ENCODE peak calls at places on chromosomes 4 and X, in four cellular contexts. W is amniotic epithelial cell, R is AG09309, P is posterior cingulate gyrus. G is an unnamed sample.

GRCh38 chr4:57086324-57086723 is 23.9 kb downstream of the IGFBP7 start:
- DNase-seq in W (no peak), R (no peak), P (no peak), G (no peak)

GRCh38 chrX:148271263-148271662 is 229.2 kb upstream of the AFF2 start:
- DNase-seq in W (no peak), R (no peak), P (no peak), G (no peak)

GRCh38 chr4:87058272-87059073 is 123.7 kb downstream of the AFF1 start:
- DNase-seq in W (no peak), R (no peak), P (peak), G (no peak)

GRCh38 chr4:112411781-112412281 is 104.1 kb downstream of the NEUROG2 start:
- DNase-seq in W (no peak), R (no peak), P (no peak), G (no peak)

GRCh38 chr4:173272987-173273386 is 61.2 kb downstream of the HMGB2 start:
- DNase-seq in W (peak), R (no peak), P (no peak), G (no peak)

GRCh38 chr4:39353478-39354177 is 12.5 kb downstream of the RFC1 start:
- DNase-seq in W (peak), R (peak), P (no peak), G (peak)

GRCh38 chr4:139562839-139563238 is 6.8 kb upstream of the SETD7 start:
- DNase-seq in W (no peak), R (no peak), P (no peak), G (no peak)

GRCh38 chr4:26525136-26525535 is 34.9 kb upstream of the CCKAR start:
- DNase-seq in W (peak), R (no peak), P (no peak), G (no peak)

GRCh38 chr4:13539047-13539720 is 5.1 kb downstream of the NKX3-2 start:
- DNase-seq in W (no peak), R (no peak), P (no peak), G (no peak)

GRCh38 chr4:119526786-119527550 is 101.6 kb downstream of the PDE5A start:
- DNase-seq in W (peak), R (no peak), P (no peak), G (no peak)

GRCh38 chrX:22203186-22203585 is 69.5 kb upstream of the CBLL2 start:
- DNase-seq in W (no peak), R (no peak), P (no peak), G (no peak)

GRCh38 chr4:90174622-90175023 is 47.4 kb downstream of the CCSER1 start:
- DNase-seq in W (no peak), R (no peak), P (no peak), G (no peak)

GRCh38 chrX:139204903-139205667 is 325.5 kb upstream of the F9 start:
- DNase-seq in W (no peak), R (no peak), P (peak), G (no peak)

GRCh38 chr4:137422666-137423065 is 109.6 kb downstream of the PCDH18 start:
- DNase-seq in W (no peak), R (no peak), P (no peak), G (no peak)

GRCh38 chr4:159069922-159070321 is 33.0 kb upstream of the RAPGEF2 start:
- DNase-seq in W (no peak), R (peak), P (no peak), G (no peak)

GRCh38 chr4:166827167-166827566 is 407.1 kb downstream of the SPOCK3 start:
- DNase-seq in W (no peak), R (no peak), P (no peak), G (no peak)

GRCh38 chrX:131791608-131792355 is 231.3 kb upstream of the STK26 start:
- DNase-seq in W (no peak), R (no peak), P (no peak), G (no peak)

GRCh38 chr4:8911311-8912088 is 39.9 kb upstream of the HMX1 start:
- DNase-seq in W (no peak), R (peak), P (no peak), G (no peak)

GRCh38 chr4:156677656-156678055 is 293.9 kb downstream of the PDGFC start:
- DNase-seq in W (no peak), R (no peak), P (no peak), G (no peak)

GRCh38 chr4:42768125-42768748 is 111.3 kb upstream of the ATP8A1 start:
- DNase-seq in W (no peak), R (no peak), P (no peak), G (no peak)

GRCh38 chr4:137664055-137664405 is 131.7 kb upstream of the PCDH18 start:
- DNase-seq in W (peak), R (peak), P (no peak), G (no peak)

GRCh38 chrX:51332188-51332942 is at the start of gene NUDT10:
- DNase-seq in W (peak), R (no peak), P (peak), G (no peak)

GRCh38 chr4:184310171-184310567 is 92.5 kb upstream of the ENPP6 start:
- DNase-seq in W (no peak), R (no peak), P (no peak), G (peak)

GRCh38 chr4:42628740-42629139 is 28.2 kb downstream of the ATP8A1 start:
- DNase-seq in W (no peak), R (no peak), P (no peak), G (no peak)

GRCh38 chr4:151486166-151486565 is 77.2 kb downstream of the FHIP1A start:
- DNase-seq in W (peak), R (peak), P (no peak), G (no peak)

GRCh38 chr4:186249785-186250739 is 15.9 kb upstream of the F11 start:
- DNase-seq in W (peak), R (no peak), P (no peak), G (no peak)

GRCh38 chr4:83552924-83553323 is 17.0 kb downstream of the GPAT3 start:
- DNase-seq in W (peak), R (peak), P (no peak), G (no peak)

GRCh38 chrX:53456254-53456653 is 22.1 kb upstream of the HSD17B10 start:
- DNase-seq in W (peak), R (no peak), P (no peak), G (no peak)